ENCODE peak calls at places on chromosome 16, in four cellular contexts. T is HepG2, D is mammary epithelial cell, C is neural progenitor cell. H is an unnamed sample.

GRCh38 chr16:78098544-78099371 is 696 bp upstream of the WWOX start:
- DNase-seq in T (no peak), D (no peak), C (no peak), H (no peak)

GRCh38 chr16:14013571-14014283 is 57.4 kb upstream of the MRTFB start:
- DNase-seq in T (peak; percentile 77), D (peak; percentile 76), C (no peak), H (no peak)

GRCh38 chr16:80231888-80232287 is 308.9 kb upstream of the DYNLRB2 start:
- DNase-seq in T (peak; percentile 48), D (peak; percentile 94), C (no peak), H (peak; percentile 64)

GRCh38 chr16:48291303-48291702 is 44.0 kb upstream of the ABCC11 start:
- DNase-seq in T (no peak), D (peak; percentile 48), C (no peak), H (no peak)

GRCh38 chr16:86879268-86879667 is 300.9 kb downstream of the FOXL1 start:
- DNase-seq in T (no peak), D (no peak), C (no peak), H (no peak)

GRCh38 chr16:12089492-12090161 is 113.1 kb downstream of the SNX29 start:
- DNase-seq in T (peak; percentile 48), D (no peak), C (peak; percentile 50), H (no peak)

GRCh38 chr16:11193494-11193893 is 62.5 kb downstream of the SOCS1 start:
- DNase-seq in T (no peak), D (no peak), C (no peak), H (no peak)

GRCh38 chr16:47939690-47940089 is 216.1 kb downstream of the ABCC12 start:
- DNase-seq in T (no peak), D (peak; percentile 41), C (no peak), H (no peak)

GRCh38 chr16:86138121-86138944 is 239.4 kb downstream of the IRF8 start:
- DNase-seq in T (no peak), D (no peak), C (no peak), H (no peak)

GRCh38 chr16:10083301-10083700 is 98.9 kb downstream of the GRIN2A start:
- DNase-seq in T (no peak), D (no peak), C (no peak), H (no peak)

GRCh38 chr16:49858200-49859129 is 2.6 kb upstream of the ZNF423 start:
- DNase-seq in T (no peak), D (peak; percentile 12), C (peak; percentile 71), H (no peak)
- TF ChIP-seq EZH2 in T (no peak), D (no peak), C (peak; percentile 65), H (peak; percentile 94)

GRCh38 chr16:3849751-3850543 is 30.6 kb downstream of the CREBBP start:
- DNase-seq in T (no peak), D (no peak), C (no peak), H (no peak)

GRCh38 chr16:3842994-3843393 is 37.5 kb downstream of the CREBBP start:
- DNase-seq in T (no peak), D (no peak), C (no peak), H (no peak)

GRCh38 chr16:3846595-3847091 is 33.9 kb downstream of the CREBBP start:
- DNase-seq in T (no peak), D (no peak), C (no peak), H (no peak)

GRCh38 chr16:3841729-3842508 is 38.6 kb downstream of the CREBBP start:
- DNase-seq in T (no peak), D (peak; percentile 13), C (no peak), H (no peak)

GRCh38 chr16:3846087-3846486 is 34.4 kb downstream of the CREBBP start:
- DNase-seq in T (no peak), D (no peak), C (no peak), H (no peak)
- H4K20me1 ChIP-seq in T (peaks cover 21% of the 10 kb centered on the region), D (peaks cover 1% of the 10 kb centered on the region), C (peaks cover 73% of the 10 kb centered on the region), H (peaks cover 2% of the 10 kb centered on the region)

GRCh38 chr16:88834670-88835069 is 22.1 kb downstream of the GALNS start:
- DNase-seq in T (no peak), D (no peak), C (no peak), H (no peak)

GRCh38 chr16:88830783-88831182 is 19.1 kb upstream of the APRT start:
- DNase-seq in T (no peak), D (no peak), C (no peak), H (no peak)

GRCh38 chr16:88833086-88833485 is 21.4 kb upstream of the APRT start:
- DNase-seq in T (no peak), D (no peak), C (no peak), H (no peak)

GRCh38 chr16:88830250-88830649 is 18.5 kb upstream of the APRT start:
- DNase-seq in T (no peak), D (no peak), C (no peak), H (no peak)

GRCh38 chr16:88831838-88832237 is 20.1 kb upstream of the APRT start:
- DNase-seq in T (peak; percentile 23), D (peak; percentile 54), C (no peak), H (no peak)
- TF ChIP-seq CTCF in T (no peak), D (peak; percentile 44), C (peak; percentile 15), H (peak; percentile 43)

GRCh38 chr16:275041-275621 is 613 bp downstream of the RGS11 start:
- DNase-seq in T (no peak), D (no peak), C (peak; percentile 53), H (no peak)
- TF ChIP-seq EZH2 in T (no peak), D (no peak), C (peak; percentile 86), H (peak; percentile 83)

DNA sequence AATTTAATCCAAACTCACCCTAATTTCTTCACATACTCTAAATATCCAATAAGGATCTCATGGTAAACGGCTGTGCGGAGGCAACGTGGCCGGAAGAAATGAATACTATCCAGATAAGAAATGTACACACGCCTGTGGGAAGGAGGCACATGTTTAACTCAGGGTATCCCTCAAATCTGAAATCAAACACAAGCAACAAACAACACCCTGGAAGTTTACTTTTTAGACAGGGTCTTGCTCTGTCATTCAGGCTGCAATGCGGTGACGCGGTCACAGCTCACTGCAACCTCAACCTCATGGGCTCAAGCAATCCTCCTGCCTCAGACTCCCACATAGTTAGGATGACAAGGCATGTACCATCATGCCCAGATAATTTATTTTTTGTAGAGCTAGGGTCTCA is 21.2 kb upstream of the TRAP1 start:
- DNase-seq in T (no peak), D (no peak), C (no peak), H (no peak)
- H4K20me1 ChIP-seq in T (no peaks in the 10 kb centered on the region), D (no peaks in the 10 kb centered on the region), C (peaks cover 60% of the 10 kb centered on the region), H (no peaks in the 10 kb centered on the region)

GRCh38 chr16:74019608-74020007 is 277.0 kb upstream of the PSMD7 start:
- DNase-seq in T (no peak), D (no peak), C (no peak), H (no peak)
- TF ChIP-seq CTCF in T (no peak), D (no peak), C (no peak), H (no peak)

GRCh38 chr16:1108299-1109252 is 12.5 kb upstream of the C1QTNF8 start:
- DNase-seq in T (no peak), D (no peak), C (no peak), H (no peak)
- TF ChIP-seq EZH2 in T (no peak), D (no peak), C (no peak), H (peak; percentile 77)